ENCODE peak calls at places on chromosomes 1 and 21, in eight cellular contexts. A is prostate gland, E is BE2C, J is retinal pigment epithelial cell, W is stomach, P is cardiac muscle cell, N is AG04449, I is HFF-Myc. D is an unnamed sample.

GRCh38 chr1:164836614-164837018 is 277.6 kb downstream of the PBX1 start:
- DNase-seq in J (no peak), N (no peak), E (no peak), W (no peak), P (peak; percentile 81), I (no peak), A (no peak), D (no peak)

GRCh38 chr1:180643693-180644092 is 11.9 kb downstream of the XPR1 start:
- DNase-seq in P (peak; percentile 52), J (peak; percentile 40), W (no peak), I (no peak), E (peak; percentile 48), N (no peak), A (peak; percentile 7), D (no peak)

GRCh38 chr1:8875216-8875861 is 3.1 kb downstream of the ENO1 start:
- DNase-seq in J (no peak), P (no peak), A (no peak), W (no peak), E (no peak), I (no peak), N (no peak), D (no peak)

GRCh38 chr21:33751120-33751519 is 108.8 kb downstream of the ITSN1 start:
- DNase-seq in N (no peak), E (no peak), I (peak; percentile 26), W (no peak), J (no peak), P (peak; percentile 27), A (no peak), D (no peak)

GRCh38 chr1:40179496-40180089 is 18.4 kb downstream of the RLF start:
- DNase-seq in E (no peak), W (no peak), I (no peak), A (no peak), P (no peak), N (no peak), J (no peak), D (no peak)

GRCh38 chr1:178533547-178533946 is 20.6 kb downstream of the TEX35 start:
- DNase-seq in P (no peak), W (no peak), I (no peak), J (no peak), N (no peak), A (no peak), E (no peak), D (no peak)

GRCh38 chr1:22616571-22616970 is 19.9 kb upstream of the C1QA start:
- DNase-seq in W (no peak), N (no peak), I (no peak), J (no peak), P (no peak), A (no peak), E (no peak), D (no peak)

GRCh38 chr1:3219005-3219724 is 150.2 kb downstream of the PRDM16 start:
- DNase-seq in N (no peak), E (peak; percentile 15), P (peak; percentile 64), A (peak; percentile 65), I (no peak), J (peak; percentile 90), W (peak; percentile 91), D (no peak)

GRCh38 chr1:20739225-20739624 is 6.7 kb upstream of the SH2D5 start:
- DNase-seq in I (no peak), P (peak; percentile 36), N (peak; percentile 49), E (no peak), W (no peak), A (no peak), J (no peak), D (peak; percentile 66)

GRCh38 chr1:45843474-45843905 is 40.1 kb downstream of the MAST2 start:
- DNase-seq in A (no peak), I (no peak), N (peak; percentile 12), E (no peak), P (peak; percentile 69), W (no peak), J (no peak), D (no peak)

GRCh38 chr1:176540428-176540827 is 77.5 kb downstream of the PAPPA2 start:
- DNase-seq in J (no peak), W (no peak), N (no peak), E (no peak), A (no peak), P (no peak), I (no peak), D (no peak)

GRCh38 chr1:47711211-47711847 is 273.5 kb downstream of the FOXD2 start:
- DNase-seq in E (no peak), A (no peak), J (no peak), N (no peak), I (no peak), W (no peak), P (no peak), D (no peak)

GRCh38 chr1:41918450-41919043 is at the start of gene HIVEP3:
- DNase-seq in N (no peak), W (no peak), E (peak; percentile 23), A (no peak), J (no peak), I (no peak), P (peak; percentile 59), D (no peak)

GRCh38 chr1:200628223-200628868 is 7.8 kb upstream of the KIF14 start:
- DNase-seq in N (no peak), E (no peak), I (no peak), A (no peak), W (no peak), P (no peak), J (no peak), D (no peak)

GRCh38 chr1:51569284-51570062 is 47.4 kb upstream of the OSBPL9 start:
- DNase-seq in N (peak; percentile 36), J (peak; percentile 91), W (peak; percentile 40), I (peak; percentile 46), E (no peak), P (peak; percentile 46), A (peak; percentile 59), D (peak; percentile 52)

GRCh38 chr1:192544983-192545393 is 30.6 kb upstream of the RGS1 start:
- DNase-seq in W (no peak), A (no peak), E (no peak), I (no peak), P (peak; percentile 83), N (peak; percentile 45), J (peak; percentile 58), D (no peak)

GRCh38 chr1:188062456-188062855 is 1233.7 kb downstream of the PLA2G4A start:
- DNase-seq in W (no peak), N (no peak), A (no peak), P (peak; percentile 27), J (peak; percentile 1), I (no peak), E (no peak), D (no peak)

GRCh38 chr1:108893141-108893530 is 16.4 kb downstream of the GPSM2 start:
- DNase-seq in N (no peak), J (no peak), W (no peak), A (no peak), I (no peak), P (no peak), E (no peak), D (no peak)

GRCh38 chr1:20366766-20367602 is 76.3 kb downstream of the VWA5B1 start:
- DNase-seq in E (peak; percentile 61), I (peak; percentile 6), W (no peak), J (no peak), A (no peak), P (peak; percentile 56), N (no peak), D (no peak)

GRCh38 chr1:224498574-224499170 is 64.1 kb upstream of the WDR26 start:
- DNase-seq in A (peak; percentile 12), W (no peak), N (no peak), P (peak; percentile 81), I (no peak), J (peak; percentile 53), E (no peak), D (no peak)

GRCh38 chr1:6835139-6835538 is 49.9 kb downstream of the CAMTA1 start:
- DNase-seq in I (no peak), P (no peak), W (no peak), E (no peak), N (no peak), A (no peak), J (no peak), D (no peak)
- H3K4me3 ChIP-seq in I (no peak overlapping the region), P (no peak overlapping the region), W (no peak overlapping the region), E (no peak overlapping the region), N (no peak overlapping the region), A (no peak overlapping the region), J (no peak overlapping the region), D (no peak overlapping the region)

DNA sequence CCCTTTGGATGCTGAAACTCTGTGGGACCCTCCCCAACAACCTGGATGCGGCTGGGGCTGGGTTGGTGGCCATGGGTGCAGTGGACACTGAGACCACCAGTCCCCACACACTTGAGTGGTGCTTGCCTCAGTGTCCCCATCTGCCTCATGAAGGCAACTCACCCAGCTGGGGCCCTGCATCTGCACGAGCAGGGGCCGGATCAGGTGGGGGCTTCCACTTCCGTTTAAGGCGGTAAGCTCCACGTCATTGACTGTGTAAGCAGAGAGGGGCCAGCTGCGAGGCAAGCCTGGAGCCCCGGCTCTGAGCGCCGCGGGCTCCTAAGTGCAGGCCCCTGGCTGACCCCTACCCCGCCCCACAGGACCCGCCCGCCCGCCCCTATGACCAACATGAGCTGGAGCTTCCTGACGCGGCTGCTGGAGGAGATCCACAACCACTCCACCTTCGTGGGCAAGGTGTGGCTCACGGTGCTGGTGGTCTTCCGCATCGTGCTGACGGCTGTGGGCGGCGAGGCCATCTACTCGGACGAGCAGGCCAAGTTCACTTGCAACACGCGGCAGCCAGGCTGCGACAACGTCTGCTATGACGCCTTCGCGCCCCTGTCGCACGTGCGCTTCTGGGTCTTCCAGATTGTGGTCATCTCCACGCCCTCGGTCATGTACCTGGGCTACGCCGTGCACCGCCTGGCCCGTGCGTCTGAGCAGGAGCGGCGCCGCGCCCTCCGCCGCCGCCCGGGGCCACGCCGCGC is 7.8 kb downstream of the GJC2 start:
- DNase-seq in I (no peak), E (no peak), W (no peak), P (no peak), J (no peak), A (no peak), N (no peak), D (no peak)
- H3K4me3 ChIP-seq in I (no peak overlapping the region), E (no peak overlapping the region), W (no peak overlapping the region), P (no peak overlapping the region), J (no peak overlapping the region), A (no peak overlapping the region), N (no peak overlapping the region), D (no peak overlapping the region)

DNA sequence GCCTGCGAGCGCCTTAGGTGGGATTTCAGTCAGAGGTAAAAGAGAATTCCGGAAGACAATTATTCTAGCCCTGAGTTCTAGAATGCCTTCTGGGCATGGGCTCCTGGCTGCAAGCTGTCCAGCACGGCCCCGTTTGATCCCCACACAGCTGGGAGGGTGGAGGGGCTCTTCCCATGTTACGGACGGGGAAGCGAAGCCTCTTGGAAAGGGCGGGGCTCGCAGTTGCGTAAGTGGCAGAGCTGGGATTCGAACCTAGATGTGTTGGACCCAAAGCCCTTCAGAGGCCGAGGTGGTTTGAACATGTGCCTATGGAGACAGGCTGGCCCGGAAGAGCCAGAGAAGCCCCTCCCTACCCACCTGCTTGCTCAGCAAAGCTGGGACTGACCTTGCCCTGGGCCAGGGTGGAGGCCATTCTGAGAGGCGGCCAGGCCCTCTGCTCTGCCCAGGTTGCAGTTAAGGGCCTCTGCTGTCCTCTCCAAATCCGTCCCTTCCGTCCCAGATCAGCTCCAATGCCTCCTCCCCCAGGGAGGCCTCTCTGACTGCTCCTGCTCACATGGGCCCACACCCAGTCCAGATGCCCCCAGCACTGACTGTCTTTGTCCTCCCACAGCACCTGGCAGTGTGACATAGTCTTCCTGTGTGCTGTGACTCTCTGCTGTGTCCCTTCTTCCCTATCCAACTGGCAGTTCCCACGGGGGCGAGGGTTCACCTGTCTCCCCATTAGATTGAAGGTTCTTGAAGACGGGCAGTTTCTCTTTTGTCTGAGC is 1.1 kb upstream of the HSPB7 start:
- DNase-seq in P (no peak), N (no peak), J (no peak), I (no peak), A (no peak), W (no peak), E (no peak), D (no peak)
- H3K4me3 ChIP-seq in P (no peak overlapping the region), N (no peak overlapping the region), J (no peak overlapping the region), I (no peak overlapping the region), A (no peak overlapping the region), W (no peak overlapping the region), E (no peak overlapping the region), D (no peak overlapping the region)

GRCh38 chr1:52955129-52955970 is 28.3 kb downstream of the SCP2 start:
- DNase-seq in W (no peak), I (peak; percentile 96), N (peak; percentile 46), A (no peak), P (peak; percentile 88), J (peak; percentile 24), E (peak; percentile 24), D (peak; percentile 87)
- H3K4me3 ChIP-seq in W (no peak overlapping the region), I (no peak overlapping the region), N (no peak overlapping the region), A (no peak overlapping the region), P (no peak overlapping the region), J (no peak overlapping the region), E (peak overlapping the region; percentile 15), D (no peak overlapping the region)

D was measured in BJ.